ENCODE peak calls at places on chromosomes 11 and 22, in nine cellular contexts. C is neuronal stem cell; I is NCI-H1930; S is tibial artery; V is posterior cingulate gyrus; R is H9; F is stimulated activated CD4-positive, alpha-beta T cell treated with anti-CD3 and anti-CD28 coated beads, Interleukin-12 subunit alpha, Interleukin-12 subunit beta, amount 100 ng/mL, for 48 hours; T is stromal cell of bone marrow; B is germinal center. W is an unnamed sample.

GRCh38 chr11:70327717-70328116 is 57.2 kb downstream of the PPFIA1 start:
- DNase-seq in B (no peak), V (no peak), T (no peak), I (no peak), R (no peak), C (no peak), F (no peak), S (no peak), W (no peak)

GRCh38 chr11:131759140-131759539 is 388.7 kb downstream of the NTM start:
- DNase-seq in V (no peak), S (no peak), C (no peak), F (no peak), B (no peak), I (no peak), T (no peak), R (no peak), W (no peak)

GRCh38 chr11:116371146-116371545 is 401.6 kb downstream of the BUD13 start:
- DNase-seq in F (no peak), C (no peak), T (no peak), I (no peak), R (no peak), B (no peak), V (no peak), S (no peak), W (no peak)

GRCh38 chr22:29391546-29391945 is 3.2 kb upstream of the AP1B1 start:
- DNase-seq in C (no peak), B (no peak), I (no peak), R (no peak), T (no peak), V (no peak), F (no peak), S (no peak), W (no peak)

GRCh38 chr22:35663371-35663770 is 15.1 kb downstream of the APOL6 start:
- DNase-seq in F (no peak), R (no peak), B (no peak), S (no peak), I (no peak), C (no peak), T (peak; percentile 38), V (no peak), W (no peak)

GRCh38 chr22:40728731-40729189 is 49.5 kb downstream of the MCHR1 start:
- DNase-seq in S (no peak), R (no peak), T (no peak), C (no peak), F (peak; percentile 36), I (no peak), V (no peak), B (no peak), W (no peak)

GRCh38 chr11:114079406-114080072 is 20.0 kb downstream of the ZBTB16 start:
- DNase-seq in I (no peak), B (no peak), T (no peak), C (no peak), F (no peak), V (no peak), R (no peak), S (no peak), W (no peak)

GRCh38 chr11:126496576-126497403 is 141.3 kb downstream of the ST3GAL4 start:
- DNase-seq in I (no peak), C (no peak), V (no peak), B (no peak), F (no peak), R (no peak), S (no peak), T (no peak), W (no peak)

GRCh38 chr11:3127706-3128355 is 37.3 kb downstream of the OSBPL5 start:
- DNase-seq in C (no peak), B (no peak), F (no peak), S (no peak), V (no peak), I (no peak), R (no peak), T (no peak), W (no peak)

GRCh38 chr22:30922151-30922611 is 46.4 kb downstream of the MORC2 start:
- DNase-seq in V (peak; percentile 44), B (peak; percentile 89), C (no peak), F (peak; percentile 73), T (peak; percentile 7), R (no peak), S (no peak), I (peak; percentile 79), W (peak; percentile 90)

GRCh38 chr11:123740787-123741158 is 687 bp downstream of the ZNF202 start:
- DNase-seq in S (no peak), C (no peak), T (no peak), V (no peak), B (no peak), R (no peak), F (no peak), I (no peak), W (no peak)

GRCh38 chr11:77374108-77374507 is 72.6 kb upstream of the GDPD4 start:
- DNase-seq in V (no peak), R (no peak), T (no peak), S (no peak), B (no peak), F (no peak), I (no peak), C (no peak), W (no peak)

GRCh38 chr11:122123258-122123929 is 7.4 kb upstream of the BLID start:
- DNase-seq in S (no peak), F (no peak), R (no peak), C (no peak), V (no peak), T (no peak), B (no peak), I (no peak), W (no peak)

GRCh38 chr11:68441466-68442230 is 18.9 kb upstream of the PPP6R3 start:
- DNase-seq in F (no peak), I (peak; percentile 72), C (no peak), S (no peak), B (peak; percentile 34), T (peak; percentile 6), V (no peak), R (no peak), W (no peak)

GRCh38 chr11:110629594-110629993 is 82.6 kb downstream of the ARHGAP20 start:
- DNase-seq in R (no peak), F (no peak), S (no peak), I (no peak), C (no peak), T (no peak), V (no peak), B (no peak), W (no peak)

GRCh38 chr22:41683616-41684015 is 5.1 kb downstream of the SNU13 start:
- DNase-seq in R (no peak), I (no peak), S (no peak), T (no peak), V (no peak), F (no peak), B (no peak), C (no peak), W (no peak)

GRCh38 chr11:98107736-98108135 is 913.0 kb upstream of the CNTN5 start:
- DNase-seq in S (no peak), C (no peak), F (no peak), V (no peak), R (no peak), T (no peak), B (no peak), I (no peak), W (no peak)

GRCh38 chr11:133836076-133836548 is 9.2 kb downstream of the SPATA19 start:
- DNase-seq in S (no peak), C (no peak), B (no peak), F (no peak), V (no peak), I (no peak), R (no peak), T (no peak), W (no peak)

GRCh38 chr11:100965346-100965745 is 164.3 kb downstream of the PGR start:
- DNase-seq in C (no peak), S (no peak), I (no peak), F (no peak), B (no peak), R (no peak), V (no peak), T (no peak), W (no peak)

GRCh38 chr11:27350503-27350902 is 12.5 kb downstream of the CCDC34 start:
- DNase-seq in B (no peak), C (no peak), S (no peak), V (no peak), R (no peak), I (no peak), T (peak; percentile 56), F (no peak), W (no peak)

GRCh38 chr11:18064450-18065048 is 18.5 kb upstream of the TPH1 start:
- DNase-seq in T (no peak), R (no peak), I (no peak), V (no peak), S (no peak), F (no peak), C (no peak), B (no peak), W (no peak)

GRCh38 chr11:23097906-23098305 is 237.6 kb upstream of the CCDC179 start:
- DNase-seq in I (no peak), B (no peak), F (no peak), S (no peak), C (no peak), R (no peak), V (no peak), T (no peak), W (no peak)

GRCh38 chr11:76209671-76209955 is 3.3 kb upstream of the WNT11 start:
- DNase-seq in C (no peak), S (no peak), I (no peak), F (no peak), R (no peak), B (no peak), T (no peak), V (no peak), W (no peak)

GRCh38 chr22:31279327-31279669 is 13.0 kb downstream of the PIK3IP1 start:
- DNase-seq in F (no peak), R (no peak), V (no peak), T (no peak), I (no peak), B (no peak), C (no peak), S (no peak), W (no peak)

GRCh38 chr22:27641049-27641790 is 160.3 kb downstream of the MN1 start:
- DNase-seq in C (no peak), T (no peak), S (no peak), I (no peak), B (no peak), F (no peak), V (no peak), R (no peak), W (no peak)

GRCh38 chr11:65305501-65306268 is 9.0 kb upstream of the CDC42EP2 start:
- DNase-seq in B (no peak), T (no peak), S (no peak), I (no peak), F (no peak), C (no peak), V (no peak), R (no peak), W (no peak)

GRCh38 chr11:30192620-30193019 is 38.2 kb upstream of the FSHB start:
- DNase-seq in I (no peak), V (no peak), T (no peak), R (no peak), S (no peak), B (no peak), C (no peak), F (no peak), W (no peak)

GRCh38 chr11:119218141-119218878 is 12.2 kb downstream of the CBL start:
- DNase-seq in I (no peak), V (no peak), T (peak; percentile 89), B (no peak), R (no peak), S (no peak), C (no peak), F (no peak), W (no peak)

GRCh38 chr11:87097582-87097981 is 59.8 kb downstream of the TMEM135 start:
- DNase-seq in C (peak; percentile 18), R (peak; percentile 55), T (no peak), F (peak; percentile 2), I (no peak), V (peak; percentile 23), B (peak; percentile 56), S (no peak), W (peak; percentile 68)

GRCh38 chr11:2096001-2096918 is 42.9 kb downstream of the IGF2 start:
- DNase-seq in B (no peak), T (peak; percentile 24), V (no peak), R (no peak), F (no peak), S (no peak), C (no peak), I (no peak), W (no peak)

GRCh38 chr11:60857378-60858232 is 1.9 kb upstream of the PTGDR2 start:
- DNase-seq in R (no peak), B (no peak), S (no peak), F (no peak), V (no peak), T (no peak), C (no peak), I (no peak), W (no peak)